ENCODE peak calls at places on chromosomes 4 and X, in five cellular contexts. S is transverse colon, B is MM.1S, D is adipocyte, N is psoas muscle. Z is an unnamed sample. For H3K36me3, the result is how much of the 10 kb centered on the place peaks cover.

GRCh38 chrX:38620623-38621022 is 59.3 kb downstream of the TSPAN7 start:
- DNase-seq in S (no peak), B (no peak), D (no peak), N (no peak), Z (no peak)

GRCh38 chr4:101188906-101189305 is 158.4 kb downstream of the PPP3CA start:
- DNase-seq in S (no peak), B (no peak), D (no peak), N (no peak), Z (no peak)

GRCh38 chr4:70522626-70523025 is 4.3 kb downstream of the AMTN start:
- DNase-seq in S (no peak), B (no peak), D (no peak), N (no peak), Z (no peak)

GRCh38 chr4:22237155-22237751 is 278.6 kb downstream of the ADGRA3 start:
- DNase-seq in S (peak), B (peak), D (no peak), N (no peak), Z (no peak)

GRCh38 chr4:158304694-158305093 is 94.4 kb downstream of the TMEM144 start:
- DNase-seq in S (no peak), B (no peak), D (no peak), N (no peak), Z (no peak)

GRCh38 chr4:185730849-185731608 is 81.0 kb downstream of the SORBS2 start:
- DNase-seq in S (no peak), B (peak), D (peak), N (no peak), Z (peak)

GRCh38 chrX:48497871-48498270 is 10.9 kb upstream of the PORCN start:
- DNase-seq in S (no peak), B (no peak), D (no peak), N (no peak), Z (no peak)

GRCh38 chr4:61443813-61444510 is 243.8 kb downstream of the ADGRL3 start:
- DNase-seq in S (no peak), B (no peak), D (peak), N (no peak), Z (no peak)

GRCh38 chr4:152485726-152486276 is 50.1 kb downstream of the FBXW7 start:
- DNase-seq in S (no peak), B (no peak), D (peak), N (no peak), Z (peak)

GRCh38 chr4:25842229-25842840 is 20.5 kb downstream of the SEL1L3 start:
- DNase-seq in S (peak), B (peak), D (no peak), N (no peak), Z (peak)

GRCh38 chr4:151744614-151745013 is 16.2 kb downstream of the GATB start:
- DNase-seq in S (no peak), B (peak), D (peak), N (no peak), Z (no peak)

GRCh38 chrX:11375614-11376119 is 82.5 kb downstream of the AMELX start:
- DNase-seq in S (no peak), B (no peak), D (no peak), N (no peak), Z (no peak)

GRCh38 chrX:3076416-3076991 is 35.2 kb downstream of the ARSF start:
- DNase-seq in S (no peak), B (no peak), D (no peak), N (no peak), Z (no peak)

GRCh38 chr4:39286263-39286662 is 79.9 kb downstream of the RFC1 start:
- DNase-seq in S (no peak), B (no peak), D (no peak), N (no peak), Z (no peak)

GRCh38 chrX:109733658-109734022 is 583 bp upstream of the ACSL4 start:
- DNase-seq in S (no peak), B (no peak), D (no peak), N (no peak), Z (no peak)

GRCh38 chr4:57442834-57443291 is 332.7 kb upstream of the IGFBP7 start:
- DNase-seq in S (peak), B (peak), D (peak), N (no peak), Z (no peak)

DNA sequence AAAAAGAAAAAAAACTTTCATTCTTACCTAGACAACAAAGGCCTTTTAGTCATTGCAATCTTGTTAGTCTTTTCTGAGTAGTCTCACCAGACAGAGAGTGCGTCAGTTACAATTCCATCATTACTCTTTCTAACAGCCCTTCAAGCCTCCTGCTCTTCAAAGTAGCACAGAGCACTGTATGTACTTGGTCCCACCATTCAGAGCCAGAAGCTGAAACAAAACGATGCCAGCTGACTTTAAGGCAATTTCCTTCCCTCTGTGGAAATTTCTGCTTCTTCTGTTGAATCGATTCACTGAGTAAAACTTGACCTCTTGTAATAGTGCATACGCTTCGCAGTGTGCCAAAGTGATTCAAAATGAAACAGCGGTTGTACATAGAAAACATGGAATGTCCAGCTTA is 57.7 kb upstream of the TENM3 start:
- DNase-seq in S (no peak), B (no peak), D (no peak), N (no peak), Z (no peak)
- H3K4me3 ChIP-seq in S (no peak), B (no peak), D (peak), N (no peak), Z (no peak)

GRCh38 chr4:14831447-14831846 is 170.8 kb upstream of the CPEB2 start:
- DNase-seq in S (no peak), B (no peak), D (no peak), N (no peak), Z (no peak)
- H3K36me3 ChIP-seq in S (under half), B (under half), D (under half), N (under half), Z (under half)

GRCh38 chr4:173490817-173491518 is 39.1 kb downstream of the HAND2 start:
- DNase-seq in S (no peak), B (no peak), D (peak), N (no peak), Z (no peak)

GRCh38 chr4:173490256-173490655 is 39.8 kb downstream of the HAND2 start:
- DNase-seq in S (no peak), B (no peak), D (peak), N (no peak), Z (no peak)

GRCh38 chr4:173488074-173488473 is 42.0 kb downstream of the HAND2 start:
- DNase-seq in S (no peak), B (no peak), D (no peak), N (no peak), Z (no peak)

GRCh38 chr4:173488656-173489055 is 41.4 kb downstream of the HAND2 start:
- DNase-seq in S (no peak), B (no peak), D (peak), N (no peak), Z (no peak)

DNA sequence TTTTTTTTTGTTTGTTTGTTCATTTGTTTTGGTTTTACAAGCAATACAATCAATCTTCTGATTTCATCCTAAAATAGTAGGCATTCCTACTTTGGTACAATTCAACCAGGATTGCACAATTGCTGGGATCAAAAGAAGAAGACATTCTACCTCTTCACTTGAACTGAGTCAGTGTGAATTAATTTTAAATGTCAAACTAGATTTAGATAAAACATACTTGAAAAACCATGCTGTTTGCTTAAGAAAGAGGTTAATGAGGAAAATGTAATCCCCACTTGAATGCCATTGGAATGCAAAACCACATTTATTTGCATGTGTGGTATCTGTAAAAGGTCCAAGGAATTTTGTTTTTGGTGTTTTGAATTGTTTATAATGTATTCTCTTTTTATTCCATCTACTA is 40.5 kb downstream of the HAND2 start:
- DNase-seq in S (no peak), B (no peak), D (peak), N (no peak), Z (no peak)
- H3K4me3 ChIP-seq in S (no peak), B (no peak), D (no peak), N (no peak), Z (no peak)

GRCh38 chrX:35445912-35446311 is 352.2 kb upstream of the MAGEB16 start:
- DNase-seq in S (no peak), B (no peak), D (no peak), N (no peak), Z (no peak)
- H3K36me3 ChIP-seq in S (under half), B (under half), D (under half), N (under half), Z (under half)

GRCh38 chrX:68109162-68109561 is 324.1 kb downstream of the OPHN1 start:
- DNase-seq in S (no peak), B (no peak), D (no peak), N (no peak), Z (no peak)
- H3K4me3 ChIP-seq in S (no peak), B (no peak), D (no peak), N (no peak), Z (no peak)

DNA sequence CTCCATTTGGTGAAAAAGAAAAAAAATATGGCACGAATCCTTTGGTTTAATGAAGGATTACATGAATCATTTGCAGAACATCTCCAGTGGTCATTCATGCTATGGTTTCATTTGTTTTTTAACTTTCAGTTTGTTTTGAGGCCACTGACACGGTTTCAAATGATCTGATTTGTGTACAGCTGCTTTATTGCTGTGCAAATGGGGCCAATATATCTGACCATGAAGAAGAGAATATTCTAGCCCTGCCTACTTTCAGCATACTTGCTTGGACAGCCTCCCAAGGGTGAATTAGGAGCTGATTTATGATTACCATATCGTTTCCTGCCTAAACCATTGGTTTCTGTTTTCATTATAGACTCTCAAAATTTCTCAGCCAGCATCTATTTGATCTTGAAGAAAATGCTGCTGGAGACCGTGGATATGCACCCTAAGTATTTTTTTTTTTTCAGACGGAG is 30.7 kb downstream of the SPARCL1 start:
- DNase-seq in S (no peak), B (peak), D (peak), N (no peak), Z (no peak)
- H3K36me3 ChIP-seq in S (under half), B (under half), D (under half), N (under half), Z (under half)

GRCh38 chr4:150401083-150401687 is 180.8 kb upstream of the MAB21L2 start:
- DNase-seq in S (no peak), B (no peak), D (no peak), N (no peak), Z (no peak)

DNA sequence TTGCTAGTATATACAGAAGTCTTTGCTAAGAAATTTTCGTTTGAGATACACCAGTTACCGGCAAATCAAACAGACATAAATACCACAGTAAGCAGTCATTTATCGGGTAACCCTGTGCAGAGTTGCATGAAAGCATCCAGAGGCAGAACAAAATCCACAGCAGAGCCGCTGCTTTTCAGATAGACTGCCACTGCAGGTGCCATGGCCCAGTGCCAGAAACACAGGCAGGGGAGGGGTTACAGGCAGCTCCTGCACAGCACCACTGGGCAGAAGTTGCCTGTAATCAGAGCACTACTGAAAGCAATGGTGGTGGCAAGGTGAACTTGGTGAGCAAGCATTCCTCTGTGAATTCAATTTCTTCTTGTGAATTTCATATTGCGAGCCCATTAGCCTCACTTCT is 179.0 kb upstream of the MAB21L2 start:
- DNase-seq in S (peak), B (peak), D (no peak), N (no peak), Z (no peak)
- H3K4me3 ChIP-seq in S (no peak), B (no peak), D (no peak), N (no peak), Z (no peak)

Z was measured in GM06990.